ENCODE peak calls at places on chromosomes 13 and 19, in eight cellular contexts. N is mesothelial cell of epicardium, J is activated T-helper 1 cell treated with Interleukin-2 at 50 U/mL for 16 hours, Z is caudate nucleus, O is NT2/D1, E is NCI-H526, W is A549, L is lower lobe of right lung. S is an unnamed sample.

GRCh38 chr13:45711952-45712351 is 9.8 kb downstream of the CBY2 start:
- DNase-seq in N (no peak), J (no peak), Z (no peak), O (no peak), E (no peak), W (no peak), L (no peak), S (no peak)

GRCh38 chr19:6108721-6109633 is 1.3 kb downstream of the RFX2 start:
- DNase-seq in N (no peak), J (peak), Z (no peak), O (no peak), E (no peak), W (no peak), L (peak), S (no peak)

GRCh38 chr13:35599385-35599784 is 122.9 kb upstream of the MAB21L1 start:
- DNase-seq in N (no peak), J (no peak), Z (no peak), O (no peak), E (no peak), W (no peak), L (no peak), S (no peak)

GRCh38 chr19:14073925-14074838 is 1.6 kb downstream of the MISP3 start:
- DNase-seq in N (no peak), J (no peak), Z (peak), O (no peak), E (no peak), W (no peak), L (no peak), S (no peak)

GRCh38 chr19:30256510-30256850 is 115.7 kb upstream of the ZNF536 start:
- DNase-seq in N (no peak), J (no peak), Z (no peak), O (no peak), E (no peak), W (no peak), L (no peak), S (no peak)

GRCh38 chr13:61466280-61466679 is 50.6 kb upstream of the PCDH20 start:
- DNase-seq in N (no peak), J (no peak), Z (no peak), O (no peak), E (no peak), W (no peak), L (no peak), S (no peak)

GRCh38 chr19:11361771-11362731 is 6.8 kb downstream of the PLPPR2 start:
- DNase-seq in N (no peak), J (no peak), Z (no peak), O (no peak), E (no peak), W (no peak), L (no peak), S (no peak)

GRCh38 chr19:46902402-46902766 is 41.6 kb downstream of the ARHGAP35 start:
- DNase-seq in N (no peak), J (no peak), Z (no peak), O (no peak), E (no peak), W (no peak), L (no peak), S (no peak)

GRCh38 chr13:52921194-52921593 is 72.8 kb upstream of the PCDH8 start:
- DNase-seq in N (no peak), J (no peak), Z (no peak), O (no peak), E (no peak), W (no peak), L (no peak), S (no peak)

GRCh38 chr19:45424191-45425058 is 708 bp upstream of the ERCC1 start:
- DNase-seq in N (no peak), J (no peak), Z (peak), O (no peak), E (no peak), W (peak), L (peak), S (no peak)

GRCh38 chr13:114263590-114263989 is 17.8 kb upstream of the UPF3A start:
- DNase-seq in N (no peak), J (no peak), Z (no peak), O (no peak), E (no peak), W (no peak), L (no peak), S (no peak)

GRCh38 chr13:22173605-22174004 is 502.7 kb downstream of the FGF9 start:
- DNase-seq in N (no peak), J (no peak), Z (no peak), O (no peak), E (no peak), W (no peak), L (no peak), S (no peak)

GRCh38 chr19:33630880-33631627 is 9.3 kb downstream of the CHST8 start:
- DNase-seq in N (no peak), J (no peak), Z (no peak), O (no peak), E (no peak), W (no peak), L (no peak), S (no peak)

S was measured in D721Med.